ENCODE peak calls at places on chromosome 15, in seven cellular contexts. One of them, this sample, is unnamed.

GRCh38 chr15:83655237-83655616 is 1.3 kb downstream of the ADAMTSL3 start:
- DNase-seq in stomach: no peak
- DNase-seq in neural progenitor cell: no peak
- DNase-seq in GM23248: no peak
- DNase-seq in aorta: no peak
- DNase-seq in CD8-positive, alpha-beta memory T cell: no peak
- DNase-seq in adrenal gland: no peak
- DNase-seq in this sample: no peak

GRCh38 chr15:101126618-101127502 is 125.0 kb downstream of the CHSY1 start:
- DNase-seq in CD8-positive, alpha-beta memory T cell: no peak
- DNase-seq in adrenal gland: no peak
- DNase-seq in stomach: no peak
- DNase-seq in neural progenitor cell: peak; percentile 53
- DNase-seq in aorta: peak; percentile 59
- DNase-seq in GM23248: peak; percentile 80
- DNase-seq in this sample: no peak

GRCh38 chr15:79067434-79067833 is 23.1 kb downstream of the RASGRF1 start:
- DNase-seq in adrenal gland: peak; percentile 2
- DNase-seq in GM23248: no peak
- DNase-seq in CD8-positive, alpha-beta memory T cell: no peak
- DNase-seq in aorta: no peak
- DNase-seq in stomach: no peak
- DNase-seq in neural progenitor cell: no peak
- DNase-seq in this sample: no peak

GRCh38 chr15:92667291-92667904 is 11.8 kb upstream of the FAM174B start:
- DNase-seq in GM23248: no peak
- DNase-seq in adrenal gland: no peak
- DNase-seq in stomach: no peak
- DNase-seq in neural progenitor cell: no peak
- DNase-seq in aorta: no peak
- DNase-seq in CD8-positive, alpha-beta memory T cell: no peak
- DNase-seq in this sample: no peak

GRCh38 chr15:69081310-69082004 is 67.0 kb downstream of the NOX5 start:
- DNase-seq in neural progenitor cell: no peak
- DNase-seq in stomach: no peak
- DNase-seq in CD8-positive, alpha-beta memory T cell: no peak
- DNase-seq in aorta: no peak
- DNase-seq in adrenal gland: peak; percentile 53
- DNase-seq in GM23248: peak; percentile 53
- DNase-seq in this sample: no peak

GRCh38 chr15:47184405-47185221 is 532.7 kb upstream of the SEMA6D start:
- DNase-seq in stomach: no peak
- DNase-seq in CD8-positive, alpha-beta memory T cell: no peak
- DNase-seq in GM23248: peak; percentile 30
- DNase-seq in neural progenitor cell: peak; percentile 66
- DNase-seq in aorta: peak; percentile 74
- DNase-seq in adrenal gland: no peak
- DNase-seq in this sample: no peak

GRCh38 chr15:40978141-40978540 is 24.9 kb downstream of the CHAC1 start:
- DNase-seq in aorta: no peak
- DNase-seq in neural progenitor cell: no peak
- DNase-seq in GM23248: no peak
- DNase-seq in CD8-positive, alpha-beta memory T cell: no peak
- DNase-seq in stomach: no peak
- DNase-seq in adrenal gland: no peak
- DNase-seq in this sample: no peak

GRCh38 chr15:90234519-90234988 is 545 bp downstream of the GDPGP1 start:
- DNase-seq in aorta: no peak
- DNase-seq in neural progenitor cell: no peak
- DNase-seq in stomach: no peak
- DNase-seq in CD8-positive, alpha-beta memory T cell: no peak
- DNase-seq in GM23248: peak; percentile 39
- DNase-seq in adrenal gland: peak; percentile 49
- DNase-seq in this sample: no peak

GRCh38 chr15:90414408-90415028 is 26.5 kb downstream of the IQGAP1 start:
- DNase-seq in stomach: no peak
- DNase-seq in CD8-positive, alpha-beta memory T cell: no peak
- DNase-seq in GM23248: peak; percentile 86
- DNase-seq in aorta: no peak
- DNase-seq in neural progenitor cell: no peak
- DNase-seq in adrenal gland: peak; percentile 58
- DNase-seq in this sample: no peak

GRCh38 chr15:97961067-97961954 is 808 bp downstream of the ARRDC4 start:
- DNase-seq in CD8-positive, alpha-beta memory T cell: no peak
- DNase-seq in neural progenitor cell: peak; percentile 43
- DNase-seq in aorta: peak; percentile 86
- DNase-seq in GM23248: peak; percentile 56
- DNase-seq in adrenal gland: peak; percentile 66
- DNase-seq in stomach: peak; percentile 53
- DNase-seq in this sample: peak; percentile 65

GRCh38 chr15:89781891-89782618 is 5.9 kb downstream of the MESP2 start:
- DNase-seq in stomach: no peak
- DNase-seq in CD8-positive, alpha-beta memory T cell: no peak
- DNase-seq in GM23248: peak; percentile 92
- DNase-seq in aorta: no peak
- DNase-seq in neural progenitor cell: no peak
- DNase-seq in adrenal gland: peak; percentile 84
- DNase-seq in this sample: peak; percentile 52

GRCh38 chr15:94177112-94177511 is 54.2 kb upstream of the MCTP2 start:
- DNase-seq in GM23248: peak; percentile 18
- DNase-seq in CD8-positive, alpha-beta memory T cell: no peak
- DNase-seq in aorta: no peak
- DNase-seq in neural progenitor cell: no peak
- DNase-seq in stomach: no peak
- DNase-seq in adrenal gland: no peak
- DNase-seq in this sample: no peak

GRCh38 chr15:94029495-94029894 is 201.9 kb upstream of the MCTP2 start:
- DNase-seq in adrenal gland: no peak
- DNase-seq in GM23248: peak; percentile 65
- DNase-seq in aorta: no peak
- DNase-seq in neural progenitor cell: no peak
- DNase-seq in CD8-positive, alpha-beta memory T cell: no peak
- DNase-seq in stomach: no peak
- DNase-seq in this sample: no peak

GRCh38 chr15:88656760-88657221 is 18.0 kb downstream of the ISG20 start:
- DNase-seq in GM23248: no peak
- DNase-seq in aorta: no peak
- DNase-seq in stomach: peak; percentile 41
- DNase-seq in neural progenitor cell: no peak
- DNase-seq in CD8-positive, alpha-beta memory T cell: no peak
- DNase-seq in adrenal gland: no peak
- DNase-seq in this sample: no peak

GRCh38 chr15:48413304-48413703 is 82.1 kb downstream of the DUT start:
- DNase-seq in aorta: no peak
- DNase-seq in neural progenitor cell: no peak
- DNase-seq in CD8-positive, alpha-beta memory T cell: no peak
- DNase-seq in stomach: no peak
- DNase-seq in GM23248: peak; percentile 73
- DNase-seq in adrenal gland: no peak
- DNase-seq in this sample: no peak

GRCh38 chr15:74240002-74240568 is 4.0 kb downstream of the CCDC33 start:
- DNase-seq in adrenal gland: peak; percentile 97
- DNase-seq in GM23248: peak; percentile 86
- DNase-seq in neural progenitor cell: no peak
- DNase-seq in aorta: peak; percentile 94
- DNase-seq in CD8-positive, alpha-beta memory T cell: no peak
- DNase-seq in stomach: peak; percentile 95
- DNase-seq in this sample: peak; percentile 94

GRCh38 chr15:82139823-82140268 is 94.0 kb upstream of the MEX3B start:
- DNase-seq in CD8-positive, alpha-beta memory T cell: peak; percentile 4
- DNase-seq in adrenal gland: no peak
- DNase-seq in aorta: no peak
- DNase-seq in neural progenitor cell: peak; percentile 60
- DNase-seq in GM23248: peak; percentile 85
- DNase-seq in stomach: no peak
- DNase-seq in this sample: no peak

GRCh38 chr15:42194502-42194901 is 13.6 kb downstream of the VPS39 start:
- DNase-seq in stomach: no peak
- DNase-seq in GM23248: peak; percentile 32
- DNase-seq in neural progenitor cell: no peak
- DNase-seq in CD8-positive, alpha-beta memory T cell: no peak
- DNase-seq in aorta: no peak
- DNase-seq in adrenal gland: peak; percentile 72
- DNase-seq in this sample: no peak

GRCh38 chr15:69537888-69538287 is 85.3 kb downstream of the RPLP1 start:
- DNase-seq in adrenal gland: no peak
- DNase-seq in GM23248: no peak
- DNase-seq in neural progenitor cell: no peak
- DNase-seq in CD8-positive, alpha-beta memory T cell: no peak
- DNase-seq in aorta: no peak
- DNase-seq in stomach: no peak
- DNase-seq in this sample: no peak

GRCh38 chr15:101427606-101428487 is 61.7 kb downstream of the PCSK6 start:
- DNase-seq in aorta: no peak
- DNase-seq in adrenal gland: no peak
- DNase-seq in CD8-positive, alpha-beta memory T cell: no peak
- DNase-seq in stomach: peak; percentile 18
- DNase-seq in GM23248: no peak
- DNase-seq in neural progenitor cell: no peak
- DNase-seq in this sample: no peak

GRCh38 chr15:80309769-80310384 is 57.9 kb upstream of the CTXND1 start:
- DNase-seq in stomach: no peak
- DNase-seq in adrenal gland: peak; percentile 54
- DNase-seq in GM23248: peak; percentile 69
- DNase-seq in neural progenitor cell: peak; percentile 62
- DNase-seq in aorta: no peak
- DNase-seq in CD8-positive, alpha-beta memory T cell: no peak
- DNase-seq in this sample: no peak

GRCh38 chr15:75431682-75432081 is 19.8 kb downstream of the SIN3A start:
- DNase-seq in CD8-positive, alpha-beta memory T cell: no peak
- DNase-seq in neural progenitor cell: peak; percentile 13
- DNase-seq in GM23248: no peak
- DNase-seq in stomach: no peak
- DNase-seq in aorta: no peak
- DNase-seq in adrenal gland: no peak
- DNase-seq in this sample: no peak
- H3K27ac ChIP-seq in CD8-positive, alpha-beta memory T cell: no peak overlapping the region
- H3K27ac ChIP-seq in neural progenitor cell: peak overlapping the region; percentile 67
- H3K27ac ChIP-seq in GM23248: no peak overlapping the region
- H3K27ac ChIP-seq in stomach: no peak overlapping the region
- H3K27ac ChIP-seq in aorta: no peak overlapping the region
- H3K27ac ChIP-seq in adrenal gland: no peak overlapping the region
- H3K27ac ChIP-seq in this sample: no peak overlapping the region

GRCh38 chr15:67089218-67090193 is 24.1 kb downstream of the SMAD3 start:
- DNase-seq in stomach: no peak
- DNase-seq in aorta: peak; percentile 67
- DNase-seq in adrenal gland: no peak
- DNase-seq in GM23248: peak; percentile 76
- DNase-seq in neural progenitor cell: no peak
- DNase-seq in CD8-positive, alpha-beta memory T cell: no peak
- DNase-seq in this sample: no peak
- H3K4me1 ChIP-seq in stomach: peaks cover 95% of the 10 kb centered on the region
- H3K4me1 ChIP-seq in aorta: peaks cover 9% of the 10 kb centered on the region
- H3K4me1 ChIP-seq in adrenal gland: peaks cover 11% of the 10 kb centered on the region
- H3K4me1 ChIP-seq in GM23248: peaks cover 57% of the 10 kb centered on the region
- H3K4me1 ChIP-seq in neural progenitor cell: peaks cover 73% of the 10 kb centered on the region
- H3K4me1 ChIP-seq in CD8-positive, alpha-beta memory T cell: peaks cover 90% of the 10 kb centered on the region
- H3K4me1 ChIP-seq in this sample: peaks cover 55% of the 10 kb centered on the region

DNA sequence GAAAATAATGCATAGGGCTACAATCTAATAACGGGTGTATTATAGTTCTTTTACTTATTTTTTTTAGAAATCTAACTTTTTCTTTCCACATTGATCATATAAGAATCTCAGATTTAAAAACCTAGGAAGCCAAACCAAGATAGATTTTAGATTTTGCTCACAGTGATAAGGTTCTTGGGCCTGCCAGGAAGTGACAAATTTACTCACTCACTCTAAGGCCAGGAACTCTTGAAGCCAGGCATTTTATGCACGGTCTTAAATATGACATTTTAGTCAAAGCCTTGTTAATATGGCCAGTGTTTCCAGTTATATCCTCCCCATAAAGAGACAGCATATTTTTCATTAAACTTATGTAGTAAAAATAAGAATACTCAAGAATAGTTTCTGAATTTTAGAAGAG is 271.4 kb downstream of the SQOR start:
- DNase-seq in neural progenitor cell: no peak
- DNase-seq in CD8-positive, alpha-beta memory T cell: no peak
- DNase-seq in aorta: no peak
- DNase-seq in stomach: no peak
- DNase-seq in GM23248: no peak
- DNase-seq in adrenal gland: no peak
- DNase-seq in this sample: no peak
- H3K4me3 ChIP-seq in neural progenitor cell: no peak overlapping the region
- H3K4me3 ChIP-seq in CD8-positive, alpha-beta memory T cell: no peak overlapping the region
- H3K4me3 ChIP-seq in aorta: no peak overlapping the region
- H3K4me3 ChIP-seq in stomach: no peak overlapping the region
- H3K4me3 ChIP-seq in GM23248: no peak overlapping the region
- H3K4me3 ChIP-seq in adrenal gland: no peak overlapping the region
- H3K4me3 ChIP-seq in this sample: no peak overlapping the region

GRCh38 chr15:49439678-49440375 is 16.8 kb downstream of the FGF7 start:
- DNase-seq in GM23248: peak; percentile 42
- DNase-seq in CD8-positive, alpha-beta memory T cell: no peak
- DNase-seq in neural progenitor cell: no peak
- DNase-seq in aorta: no peak
- DNase-seq in stomach: no peak
- DNase-seq in adrenal gland: no peak
- DNase-seq in this sample: no peak

GRCh38 chr15:49441816-49442215 is 18.8 kb downstream of the FGF7 start:
- DNase-seq in stomach: no peak
- DNase-seq in aorta: no peak
- DNase-seq in neural progenitor cell: no peak
- DNase-seq in CD8-positive, alpha-beta memory T cell: no peak
- DNase-seq in GM23248: no peak
- DNase-seq in adrenal gland: no peak
- DNase-seq in this sample: no peak

GRCh38 chr15:49436786-49437185 is 13.7 kb downstream of the FGF7 start:
- DNase-seq in CD8-positive, alpha-beta memory T cell: no peak
- DNase-seq in aorta: no peak
- DNase-seq in GM23248: no peak
- DNase-seq in adrenal gland: no peak
- DNase-seq in stomach: no peak
- DNase-seq in neural progenitor cell: no peak
- DNase-seq in this sample: no peak

GRCh38 chr15:49435201-49435600 is 12.2 kb downstream of the FGF7 start:
- DNase-seq in aorta: no peak
- DNase-seq in stomach: no peak
- DNase-seq in adrenal gland: no peak
- DNase-seq in CD8-positive, alpha-beta memory T cell: no peak
- DNase-seq in GM23248: no peak
- DNase-seq in neural progenitor cell: no peak
- DNase-seq in this sample: no peak

DNA sequence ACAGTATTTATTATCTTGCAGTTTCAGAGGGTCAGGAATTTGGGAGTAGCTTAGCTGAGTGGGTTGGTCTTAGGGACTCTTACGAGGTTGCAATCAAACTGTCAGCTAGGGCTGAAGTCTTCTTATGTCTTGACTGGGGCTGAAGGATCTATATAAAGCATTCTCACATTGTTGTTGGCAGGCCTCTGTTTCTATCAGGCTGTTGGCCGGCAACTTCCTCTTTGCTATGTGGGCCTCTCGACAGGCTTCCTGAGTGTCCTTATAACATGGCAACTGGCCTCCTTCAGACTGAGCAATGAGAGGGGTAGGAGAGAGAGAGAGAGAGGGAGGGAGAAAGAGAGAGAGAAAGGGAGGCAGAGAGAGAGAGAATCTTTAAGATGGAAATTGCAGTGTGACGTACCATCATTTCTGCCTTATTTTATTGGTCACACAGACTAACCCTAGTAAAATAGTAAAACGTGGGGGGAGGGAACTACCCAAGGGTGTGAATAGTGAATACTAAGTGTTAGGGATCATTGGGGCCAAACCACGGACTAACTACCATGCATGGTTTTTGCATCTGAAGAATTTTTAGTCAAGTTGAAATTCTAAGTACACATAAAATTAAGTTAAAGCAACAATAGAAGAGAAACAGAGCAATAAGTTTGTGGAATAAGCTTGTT is 16.1 kb downstream of the FGF7 start:
- DNase-seq in GM23248: no peak
- DNase-seq in aorta: peak; percentile 36
- DNase-seq in CD8-positive, alpha-beta memory T cell: no peak
- DNase-seq in stomach: no peak
- DNase-seq in adrenal gland: peak; percentile 7
- DNase-seq in neural progenitor cell: no peak
- DNase-seq in this sample: no peak
- H3K27ac ChIP-seq in GM23248: peak overlapping the region; percentile 59
- H3K27ac ChIP-seq in aorta: no peak overlapping the region
- H3K27ac ChIP-seq in CD8-positive, alpha-beta memory T cell: no peak overlapping the region
- H3K27ac ChIP-seq in stomach: no peak overlapping the region
- H3K27ac ChIP-seq in adrenal gland: no peak overlapping the region
- H3K27ac ChIP-seq in neural progenitor cell: no peak overlapping the region
- H3K27ac ChIP-seq in this sample: no peak overlapping the region

This sample was measured in pancreas.